ENCODE peak calls at places on chromosomes 1 and 21, in six cellular contexts. N, G, C, W, B and J are unnamed samples.

GRCh38 chr1:31617917-31618746 is 643 bp downstream of the HCRTR1 start:
- DNase-seq in G (peak), C (peak), W (peak), N (peak), B (peak), J (peak)

GRCh38 chr1:243582321-243582720 is 267.7 kb downstream of the AKT3 start:
- DNase-seq in B (no peak), N (peak), W (no peak), C (no peak), G (no peak), J (no peak)

GRCh38 chr1:52424757-52425265 is 20.4 kb downstream of the PRPF38A start:
- DNase-seq in C (no peak), G (no peak), B (no peak), N (peak), W (no peak), J (no peak)

GRCh38 chr1:175268720-175269119 is 76.1 kb upstream of the KIAA0040 start:
- DNase-seq in G (no peak), W (no peak), B (no peak), N (no peak), C (no peak), J (peak)

GRCh38 chr1:227318852-227319607 is 738 bp upstream of the CDC42BPA start:
- DNase-seq in B (peak), C (no peak), G (no peak), W (no peak), N (peak), J (peak)

GRCh38 chr21:14989359-14989758 is 75.4 kb downstream of the NRIP1 start:
- DNase-seq in G (no peak), B (no peak), C (no peak), N (peak), W (no peak), J (no peak)

GRCh38 chr1:84089470-84090261 is 54.4 kb upstream of the PRKACB start:
- DNase-seq in W (no peak), N (peak), B (peak), C (no peak), G (no peak), J (no peak)

GRCh38 chr1:56709269-56709880 is 64.3 kb downstream of the PRKAA2 start:
- DNase-seq in C (peak), G (no peak), W (no peak), N (peak), B (peak), J (peak)

GRCh38 chr1:116119876-116120275 is 8.7 kb downstream of the MAB21L3 start:
- DNase-seq in C (no peak), B (no peak), N (no peak), W (no peak), G (no peak), J (no peak)

GRCh38 chr1:151989131-151989868 is 4.4 kb downstream of the S100A10 start:
- DNase-seq in G (peak), W (no peak), B (peak), C (no peak), N (peak), J (peak)

GRCh38 chr1:6637770-6638169 is 13.1 kb downstream of the THAP3 start:
- DNase-seq in N (no peak), W (no peak), B (no peak), G (no peak), C (no peak), J (no peak)

GRCh38 chr1:4108341-4108740 is 208.3 kb upstream of the C1orf174 start:
- DNase-seq in B (no peak), C (no peak), N (no peak), G (no peak), W (no peak), J (no peak)

GRCh38 chr1:36400825-36401601 is 3.3 kb upstream of the LSM10 start:
- DNase-seq in N (peak), B (peak), W (peak), G (peak), C (peak), J (no peak)

GRCh38 chr1:96980448-96980847 is 258.9 kb downstream of the PTBP2 start:
- DNase-seq in N (no peak), B (no peak), C (no peak), G (no peak), W (no peak), J (no peak)

GRCh38 chr1:197688233-197688632 is 87.0 kb downstream of the DENND1B start:
- DNase-seq in N (no peak), C (no peak), W (no peak), G (no peak), B (no peak), J (no peak)

GRCh38 chr1:221699582-221700519 is 42.0 kb downstream of the DUSP10 start:
- DNase-seq in W (no peak), G (no peak), C (no peak), N (no peak), B (no peak), J (no peak)

GRCh38 chr1:43524804-43525203 is 5.9 kb upstream of the PTPRF start:
- DNase-seq in N (no peak), C (no peak), W (no peak), G (no peak), B (peak), J (no peak)

GRCh38 chr21:33760641-33761103 is 118.4 kb downstream of the ITSN1 start:
- DNase-seq in N (peak), W (no peak), B (no peak), G (no peak), C (no peak), J (no peak)

GRCh38 chr1:160741597-160742348 is 2.7 kb downstream of the SLAMF7 start:
- DNase-seq in B (no peak), G (peak), C (no peak), N (no peak), W (no peak), J (no peak)

GRCh38 chr1:229848762-229849677 is 218.0 kb upstream of the GALNT2 start:
- DNase-seq in G (no peak), C (no peak), N (peak), B (peak), W (no peak), J (peak)

GRCh38 chr21:45617021-45617930 is 26.2 kb upstream of the PCBP3 start:
- DNase-seq in W (no peak), G (no peak), C (no peak), B (no peak), N (no peak), J (no peak)

GRCh38 chr1:55580845-55581332 is 365.7 kb upstream of the USP24 start:
- DNase-seq in C (no peak), W (no peak), B (peak), N (peak), G (no peak), J (no peak)

GRCh38 chr1:207962716-207963428 is 51.9 kb upstream of the CD34 start:
- DNase-seq in G (no peak), C (peak), W (no peak), B (no peak), N (peak), J (peak)

GRCh38 chr1:197195100-197195499 is 48.6 kb upstream of the ASPM start:
- DNase-seq in C (no peak), G (no peak), W (no peak), N (no peak), B (no peak), J (no peak)

GRCh38 chr1:248816042-248816851 is 9.5 kb downstream of the SH3BP5L start:
- DNase-seq in B (no peak), W (no peak), G (no peak), N (no peak), C (no peak), J (no peak)

GRCh38 chr1:221669441-221669840 is 72.4 kb downstream of the DUSP10 start:
- DNase-seq in B (no peak), C (no peak), N (no peak), W (no peak), G (no peak), J (no peak)